ENCODE peak calls at places on chromosomes 13 and 19, in eight cellular contexts. One of them, this sample, is unnamed.
A peak's percentile ranks its signal among the peaks of the same experiment; 100 is the strongest.

GRCh38 chr13:110067355-110068175 is 239.4 kb downstream of the COL4A1 start:
- DNase-seq in T-helper 17 cell: no peak
- DNase-seq in activated gamma-delta T cell treated with anti-CD3 and anti-CD28 coated beads, Interleukin-2, amount 50 U/mL, for 16 hours: no peak
- DNase-seq in activated CD4-positive, alpha-beta T cell treated with anti-CD3 and anti-CD28 coated beads, Interleukin-2, amount 50 U/mL, for 4 hours: no peak
- DNase-seq in T-cell: no peak
- DNase-seq in left lung: no peak
- DNase-seq in T-helper 2 cell treated with Interferon-gamma antibody and Interleukin-4, amounts not matched to agents 5 μg/mL and 100 μg/mL, for 36 hours: no peak
- DNase-seq in stimulated activated CD8-positive, alpha-beta memory T cell treated with anti-CD3 and anti-CD28 coated beads, Interleukin-2, amount 100 ng/mL, for 48 hours: no peak
- DNase-seq in this sample: no peak

GRCh38 chr19:3442487-3443071 is 37.7 kb downstream of the SMIM24 start:
- DNase-seq in T-helper 17 cell: no peak
- DNase-seq in activated gamma-delta T cell treated with anti-CD3 and anti-CD28 coated beads, Interleukin-2, amount 50 U/mL, for 16 hours: no peak
- DNase-seq in activated CD4-positive, alpha-beta T cell treated with anti-CD3 and anti-CD28 coated beads, Interleukin-2, amount 50 U/mL, for 4 hours: no peak
- DNase-seq in T-cell: no peak
- DNase-seq in left lung: no peak
- DNase-seq in T-helper 2 cell treated with Interferon-gamma antibody and Interleukin-4, amounts not matched to agents 5 μg/mL and 100 μg/mL, for 36 hours: no peak
- DNase-seq in stimulated activated CD8-positive, alpha-beta memory T cell treated with anti-CD3 and anti-CD28 coated beads, Interleukin-2, amount 100 ng/mL, for 48 hours: no peak
- DNase-seq in this sample: no peak

GRCh38 chr19:49512970-49513745 is 697 bp downstream of the FCGRT start:
- DNase-seq in T-helper 17 cell: no peak
- DNase-seq in activated gamma-delta T cell treated with anti-CD3 and anti-CD28 coated beads, Interleukin-2, amount 50 U/mL, for 16 hours: no peak
- DNase-seq in activated CD4-positive, alpha-beta T cell treated with anti-CD3 and anti-CD28 coated beads, Interleukin-2, amount 50 U/mL, for 4 hours: no peak
- DNase-seq in T-cell: no peak
- DNase-seq in left lung: peak; percentile 64
- DNase-seq in T-helper 2 cell treated with Interferon-gamma antibody and Interleukin-4, amounts not matched to agents 5 μg/mL and 100 μg/mL, for 36 hours: no peak
- DNase-seq in stimulated activated CD8-positive, alpha-beta memory T cell treated with anti-CD3 and anti-CD28 coated beads, Interleukin-2, amount 100 ng/mL, for 48 hours: no peak
- DNase-seq in this sample: no peak

GRCh38 chr13:45521292-45521691 is 56.6 kb downstream of the COG3 start:
- DNase-seq in T-helper 17 cell: no peak
- DNase-seq in activated gamma-delta T cell treated with anti-CD3 and anti-CD28 coated beads, Interleukin-2, amount 50 U/mL, for 16 hours: no peak
- DNase-seq in activated CD4-positive, alpha-beta T cell treated with anti-CD3 and anti-CD28 coated beads, Interleukin-2, amount 50 U/mL, for 4 hours: no peak
- DNase-seq in T-cell: no peak
- DNase-seq in left lung: no peak
- DNase-seq in T-helper 2 cell treated with Interferon-gamma antibody and Interleukin-4, amounts not matched to agents 5 μg/mL and 100 μg/mL, for 36 hours: no peak
- DNase-seq in stimulated activated CD8-positive, alpha-beta memory T cell treated with anti-CD3 and anti-CD28 coated beads, Interleukin-2, amount 100 ng/mL, for 48 hours: no peak
- DNase-seq in this sample: no peak

GRCh38 chr13:82751221-82751620 is 1131.1 kb downstream of the SLITRK1 start:
- DNase-seq in T-helper 17 cell: no peak
- DNase-seq in activated gamma-delta T cell treated with anti-CD3 and anti-CD28 coated beads, Interleukin-2, amount 50 U/mL, for 16 hours: no peak
- DNase-seq in activated CD4-positive, alpha-beta T cell treated with anti-CD3 and anti-CD28 coated beads, Interleukin-2, amount 50 U/mL, for 4 hours: no peak
- DNase-seq in T-cell: no peak
- DNase-seq in left lung: no peak
- DNase-seq in T-helper 2 cell treated with Interferon-gamma antibody and Interleukin-4, amounts not matched to agents 5 μg/mL and 100 μg/mL, for 36 hours: no peak
- DNase-seq in stimulated activated CD8-positive, alpha-beta memory T cell treated with anti-CD3 and anti-CD28 coated beads, Interleukin-2, amount 100 ng/mL, for 48 hours: no peak
- DNase-seq in this sample: no peak

GRCh38 chr19:10238172-10238783 is 7.1 kb upstream of the S1PR2 start:
- DNase-seq in T-helper 17 cell: no peak
- DNase-seq in activated gamma-delta T cell treated with anti-CD3 and anti-CD28 coated beads, Interleukin-2, amount 50 U/mL, for 16 hours: no peak
- DNase-seq in activated CD4-positive, alpha-beta T cell treated with anti-CD3 and anti-CD28 coated beads, Interleukin-2, amount 50 U/mL, for 4 hours: no peak
- DNase-seq in T-cell: no peak
- DNase-seq in left lung: peak; percentile 83
- DNase-seq in T-helper 2 cell treated with Interferon-gamma antibody and Interleukin-4, amounts not matched to agents 5 μg/mL and 100 μg/mL, for 36 hours: no peak
- DNase-seq in stimulated activated CD8-positive, alpha-beta memory T cell treated with anti-CD3 and anti-CD28 coated beads, Interleukin-2, amount 100 ng/mL, for 48 hours: no peak
- DNase-seq in this sample: no peak

GRCh38 chr13:77429320-77430142 is 102.6 kb upstream of the MYCBP2 start:
- DNase-seq in T-helper 17 cell: no peak
- DNase-seq in activated gamma-delta T cell treated with anti-CD3 and anti-CD28 coated beads, Interleukin-2, amount 50 U/mL, for 16 hours: peak; percentile 6
- DNase-seq in activated CD4-positive, alpha-beta T cell treated with anti-CD3 and anti-CD28 coated beads, Interleukin-2, amount 50 U/mL, for 4 hours: peak; percentile 4
- DNase-seq in T-cell: no peak
- DNase-seq in left lung: no peak
- DNase-seq in T-helper 2 cell treated with Interferon-gamma antibody and Interleukin-4, amounts not matched to agents 5 μg/mL and 100 μg/mL, for 36 hours: peak; percentile 65
- DNase-seq in stimulated activated CD8-positive, alpha-beta memory T cell treated with anti-CD3 and anti-CD28 coated beads, Interleukin-2, amount 100 ng/mL, for 48 hours: peak; percentile 49
- DNase-seq in this sample: no peak

GRCh38 chr19:3323026-3323425 is 43.4 kb upstream of the NFIC start:
- DNase-seq in T-helper 17 cell: no peak
- DNase-seq in activated gamma-delta T cell treated with anti-CD3 and anti-CD28 coated beads, Interleukin-2, amount 50 U/mL, for 16 hours: no peak
- DNase-seq in activated CD4-positive, alpha-beta T cell treated with anti-CD3 and anti-CD28 coated beads, Interleukin-2, amount 50 U/mL, for 4 hours: no peak
- DNase-seq in T-cell: no peak
- DNase-seq in left lung: no peak
- DNase-seq in T-helper 2 cell treated with Interferon-gamma antibody and Interleukin-4, amounts not matched to agents 5 μg/mL and 100 μg/mL, for 36 hours: no peak
- DNase-seq in stimulated activated CD8-positive, alpha-beta memory T cell treated with anti-CD3 and anti-CD28 coated beads, Interleukin-2, amount 100 ng/mL, for 48 hours: no peak
- DNase-seq in this sample: no peak

GRCh38 chr19:1859319-1859718 is 4.1 kb downstream of the KLF16 start:
- DNase-seq in T-helper 17 cell: no peak
- DNase-seq in activated gamma-delta T cell treated with anti-CD3 and anti-CD28 coated beads, Interleukin-2, amount 50 U/mL, for 16 hours: no peak
- DNase-seq in activated CD4-positive, alpha-beta T cell treated with anti-CD3 and anti-CD28 coated beads, Interleukin-2, amount 50 U/mL, for 4 hours: no peak
- DNase-seq in T-cell: no peak
- DNase-seq in left lung: peak; percentile 34
- DNase-seq in T-helper 2 cell treated with Interferon-gamma antibody and Interleukin-4, amounts not matched to agents 5 μg/mL and 100 μg/mL, for 36 hours: no peak
- DNase-seq in stimulated activated CD8-positive, alpha-beta memory T cell treated with anti-CD3 and anti-CD28 coated beads, Interleukin-2, amount 100 ng/mL, for 48 hours: no peak
- DNase-seq in this sample: no peak

GRCh38 chr13:52454459-52454824 is 836 bp upstream of the CKAP2 start:
- DNase-seq in T-helper 17 cell: peak; percentile 10
- DNase-seq in activated gamma-delta T cell treated with anti-CD3 and anti-CD28 coated beads, Interleukin-2, amount 50 U/mL, for 16 hours: no peak
- DNase-seq in activated CD4-positive, alpha-beta T cell treated with anti-CD3 and anti-CD28 coated beads, Interleukin-2, amount 50 U/mL, for 4 hours: no peak
- DNase-seq in T-cell: no peak
- DNase-seq in left lung: peak; percentile 44
- DNase-seq in T-helper 2 cell treated with Interferon-gamma antibody and Interleukin-4, amounts not matched to agents 5 μg/mL and 100 μg/mL, for 36 hours: peak; percentile 20
- DNase-seq in stimulated activated CD8-positive, alpha-beta memory T cell treated with anti-CD3 and anti-CD28 coated beads, Interleukin-2, amount 100 ng/mL, for 48 hours: no peak
- DNase-seq in this sample: no peak

GRCh38 chr19:45670670-45671453 is 2.8 kb downstream of the GIPR start:
- DNase-seq in T-helper 17 cell: peak; percentile 30
- DNase-seq in activated gamma-delta T cell treated with anti-CD3 and anti-CD28 coated beads, Interleukin-2, amount 50 U/mL, for 16 hours: peak; percentile 24
- DNase-seq in activated CD4-positive, alpha-beta T cell treated with anti-CD3 and anti-CD28 coated beads, Interleukin-2, amount 50 U/mL, for 4 hours: peak; percentile 17
- DNase-seq in T-cell: no peak
- DNase-seq in left lung: peak; percentile 86
- DNase-seq in T-helper 2 cell treated with Interferon-gamma antibody and Interleukin-4, amounts not matched to agents 5 μg/mL and 100 μg/mL, for 36 hours: peak; percentile 73
- DNase-seq in stimulated activated CD8-positive, alpha-beta memory T cell treated with anti-CD3 and anti-CD28 coated beads, Interleukin-2, amount 100 ng/mL, for 48 hours: peak; percentile 78
- DNase-seq in this sample: peak; percentile 91

GRCh38 chr19:5808120-5808816 is 3.4 kb downstream of the NRTN start:
- DNase-seq in T-helper 17 cell: no peak
- DNase-seq in activated gamma-delta T cell treated with anti-CD3 and anti-CD28 coated beads, Interleukin-2, amount 50 U/mL, for 16 hours: no peak
- DNase-seq in activated CD4-positive, alpha-beta T cell treated with anti-CD3 and anti-CD28 coated beads, Interleukin-2, amount 50 U/mL, for 4 hours: no peak
- DNase-seq in T-cell: no peak
- DNase-seq in left lung: no peak
- DNase-seq in T-helper 2 cell treated with Interferon-gamma antibody and Interleukin-4, amounts not matched to agents 5 μg/mL and 100 μg/mL, for 36 hours: no peak
- DNase-seq in stimulated activated CD8-positive, alpha-beta memory T cell treated with anti-CD3 and anti-CD28 coated beads, Interleukin-2, amount 100 ng/mL, for 48 hours: no peak
- DNase-seq in this sample: no peak

GRCh38 chr19:21677696-21678418 is 89.5 kb downstream of the ZNF100 start:
- DNase-seq in T-helper 17 cell: no peak
- DNase-seq in activated gamma-delta T cell treated with anti-CD3 and anti-CD28 coated beads, Interleukin-2, amount 50 U/mL, for 16 hours: no peak
- DNase-seq in activated CD4-positive, alpha-beta T cell treated with anti-CD3 and anti-CD28 coated beads, Interleukin-2, amount 50 U/mL, for 4 hours: no peak
- DNase-seq in T-cell: no peak
- DNase-seq in left lung: no peak
- DNase-seq in T-helper 2 cell treated with Interferon-gamma antibody and Interleukin-4, amounts not matched to agents 5 μg/mL and 100 μg/mL, for 36 hours: no peak
- DNase-seq in stimulated activated CD8-positive, alpha-beta memory T cell treated with anti-CD3 and anti-CD28 coated beads, Interleukin-2, amount 100 ng/mL, for 48 hours: no peak
- DNase-seq in this sample: no peak

GRCh38 chr13:111122056-111122455 is 6.9 kb downstream of the ARHGEF7 start:
- DNase-seq in T-helper 17 cell: no peak
- DNase-seq in activated gamma-delta T cell treated with anti-CD3 and anti-CD28 coated beads, Interleukin-2, amount 50 U/mL, for 16 hours: no peak
- DNase-seq in activated CD4-positive, alpha-beta T cell treated with anti-CD3 and anti-CD28 coated beads, Interleukin-2, amount 50 U/mL, for 4 hours: no peak
- DNase-seq in T-cell: no peak
- DNase-seq in left lung: no peak
- DNase-seq in T-helper 2 cell treated with Interferon-gamma antibody and Interleukin-4, amounts not matched to agents 5 μg/mL and 100 μg/mL, for 36 hours: no peak
- DNase-seq in stimulated activated CD8-positive, alpha-beta memory T cell treated with anti-CD3 and anti-CD28 coated beads, Interleukin-2, amount 100 ng/mL, for 48 hours: no peak
- DNase-seq in this sample: no peak

GRCh38 chr13:97944396-97945029 is 9.0 kb upstream of the IPO5 start:
- DNase-seq in T-helper 17 cell: no peak
- DNase-seq in activated gamma-delta T cell treated with anti-CD3 and anti-CD28 coated beads, Interleukin-2, amount 50 U/mL, for 16 hours: no peak
- DNase-seq in activated CD4-positive, alpha-beta T cell treated with anti-CD3 and anti-CD28 coated beads, Interleukin-2, amount 50 U/mL, for 4 hours: no peak
- DNase-seq in T-cell: no peak
- DNase-seq in left lung: no peak
- DNase-seq in T-helper 2 cell treated with Interferon-gamma antibody and Interleukin-4, amounts not matched to agents 5 μg/mL and 100 μg/mL, for 36 hours: no peak
- DNase-seq in stimulated activated CD8-positive, alpha-beta memory T cell treated with anti-CD3 and anti-CD28 coated beads, Interleukin-2, amount 100 ng/mL, for 48 hours: no peak
- DNase-seq in this sample: no peak

GRCh38 chr19:18657590-18658365 is 20.9 kb downstream of the KLHL26 start:
- DNase-seq in T-helper 17 cell: no peak
- DNase-seq in activated gamma-delta T cell treated with anti-CD3 and anti-CD28 coated beads, Interleukin-2, amount 50 U/mL, for 16 hours: no peak
- DNase-seq in activated CD4-positive, alpha-beta T cell treated with anti-CD3 and anti-CD28 coated beads, Interleukin-2, amount 50 U/mL, for 4 hours: no peak
- DNase-seq in T-cell: no peak
- DNase-seq in left lung: peak; percentile 65
- DNase-seq in T-helper 2 cell treated with Interferon-gamma antibody and Interleukin-4, amounts not matched to agents 5 μg/mL and 100 μg/mL, for 36 hours: no peak
- DNase-seq in stimulated activated CD8-positive, alpha-beta memory T cell treated with anti-CD3 and anti-CD28 coated beads, Interleukin-2, amount 100 ng/mL, for 48 hours: no peak
- DNase-seq in this sample: no peak

GRCh38 chr13:67833564-67833963 is 603.4 kb upstream of the PCDH9 start:
- DNase-seq in T-helper 17 cell: no peak
- DNase-seq in activated gamma-delta T cell treated with anti-CD3 and anti-CD28 coated beads, Interleukin-2, amount 50 U/mL, for 16 hours: no peak
- DNase-seq in activated CD4-positive, alpha-beta T cell treated with anti-CD3 and anti-CD28 coated beads, Interleukin-2, amount 50 U/mL, for 4 hours: no peak
- DNase-seq in T-cell: no peak
- DNase-seq in left lung: no peak
- DNase-seq in T-helper 2 cell treated with Interferon-gamma antibody and Interleukin-4, amounts not matched to agents 5 μg/mL and 100 μg/mL, for 36 hours: no peak
- DNase-seq in stimulated activated CD8-positive, alpha-beta memory T cell treated with anti-CD3 and anti-CD28 coated beads, Interleukin-2, amount 100 ng/mL, for 48 hours: no peak
- DNase-seq in this sample: no peak

GRCh38 chr13:112333756-112334543 is 42.2 kb upstream of the SPACA7 start:
- DNase-seq in T-helper 17 cell: no peak
- DNase-seq in activated gamma-delta T cell treated with anti-CD3 and anti-CD28 coated beads, Interleukin-2, amount 50 U/mL, for 16 hours: no peak
- DNase-seq in activated CD4-positive, alpha-beta T cell treated with anti-CD3 and anti-CD28 coated beads, Interleukin-2, amount 50 U/mL, for 4 hours: no peak
- DNase-seq in T-cell: no peak
- DNase-seq in left lung: no peak
- DNase-seq in T-helper 2 cell treated with Interferon-gamma antibody and Interleukin-4, amounts not matched to agents 5 μg/mL and 100 μg/mL, for 36 hours: no peak
- DNase-seq in stimulated activated CD8-positive, alpha-beta memory T cell treated with anti-CD3 and anti-CD28 coated beads, Interleukin-2, amount 100 ng/mL, for 48 hours: no peak
- DNase-seq in this sample: no peak

GRCh38 chr13:100828226-100828625 is 153.6 kb upstream of the TMTC4 start:
- DNase-seq in T-helper 17 cell: no peak
- DNase-seq in activated gamma-delta T cell treated with anti-CD3 and anti-CD28 coated beads, Interleukin-2, amount 50 U/mL, for 16 hours: no peak
- DNase-seq in activated CD4-positive, alpha-beta T cell treated with anti-CD3 and anti-CD28 coated beads, Interleukin-2, amount 50 U/mL, for 4 hours: no peak
- DNase-seq in T-cell: no peak
- DNase-seq in left lung: no peak
- DNase-seq in T-helper 2 cell treated with Interferon-gamma antibody and Interleukin-4, amounts not matched to agents 5 μg/mL and 100 μg/mL, for 36 hours: no peak
- DNase-seq in stimulated activated CD8-positive, alpha-beta memory T cell treated with anti-CD3 and anti-CD28 coated beads, Interleukin-2, amount 100 ng/mL, for 48 hours: no peak
- DNase-seq in this sample: peak; percentile 5

GRCh38 chr13:44267966-44268365 is 105.7 kb upstream of the SERP2 start:
- DNase-seq in T-helper 17 cell: no peak
- DNase-seq in activated gamma-delta T cell treated with anti-CD3 and anti-CD28 coated beads, Interleukin-2, amount 50 U/mL, for 16 hours: no peak
- DNase-seq in activated CD4-positive, alpha-beta T cell treated with anti-CD3 and anti-CD28 coated beads, Interleukin-2, amount 50 U/mL, for 4 hours: no peak
- DNase-seq in T-cell: no peak
- DNase-seq in left lung: no peak
- DNase-seq in T-helper 2 cell treated with Interferon-gamma antibody and Interleukin-4, amounts not matched to agents 5 μg/mL and 100 μg/mL, for 36 hours: no peak
- DNase-seq in stimulated activated CD8-positive, alpha-beta memory T cell treated with anti-CD3 and anti-CD28 coated beads, Interleukin-2, amount 100 ng/mL, for 48 hours: no peak
- DNase-seq in this sample: no peak

GRCh38 chr13:87677334-87678234 is 6.4 kb downstream of the SLITRK5 start:
- DNase-seq in T-helper 17 cell: no peak
- DNase-seq in activated gamma-delta T cell treated with anti-CD3 and anti-CD28 coated beads, Interleukin-2, amount 50 U/mL, for 16 hours: no peak
- DNase-seq in activated CD4-positive, alpha-beta T cell treated with anti-CD3 and anti-CD28 coated beads, Interleukin-2, amount 50 U/mL, for 4 hours: no peak
- DNase-seq in T-cell: no peak
- DNase-seq in left lung: no peak
- DNase-seq in T-helper 2 cell treated with Interferon-gamma antibody and Interleukin-4, amounts not matched to agents 5 μg/mL and 100 μg/mL, for 36 hours: no peak
- DNase-seq in stimulated activated CD8-positive, alpha-beta memory T cell treated with anti-CD3 and anti-CD28 coated beads, Interleukin-2, amount 100 ng/mL, for 48 hours: no peak
- DNase-seq in this sample: no peak

GRCh38 chr19:47723573-47723923 is 10.3 kb downstream of the EHD2 start:
- DNase-seq in T-helper 17 cell: no peak
- DNase-seq in activated gamma-delta T cell treated with anti-CD3 and anti-CD28 coated beads, Interleukin-2, amount 50 U/mL, for 16 hours: no peak
- DNase-seq in activated CD4-positive, alpha-beta T cell treated with anti-CD3 and anti-CD28 coated beads, Interleukin-2, amount 50 U/mL, for 4 hours: no peak
- DNase-seq in T-cell: no peak
- DNase-seq in left lung: peak; percentile 89
- DNase-seq in T-helper 2 cell treated with Interferon-gamma antibody and Interleukin-4, amounts not matched to agents 5 μg/mL and 100 μg/mL, for 36 hours: no peak
- DNase-seq in stimulated activated CD8-positive, alpha-beta memory T cell treated with anti-CD3 and anti-CD28 coated beads, Interleukin-2, amount 100 ng/mL, for 48 hours: no peak
- DNase-seq in this sample: no peak

GRCh38 chr19:1074512-1075283 is 7.7 kb downstream of the ARHGAP45 start:
- DNase-seq in T-helper 17 cell: peak; percentile 93
- DNase-seq in activated gamma-delta T cell treated with anti-CD3 and anti-CD28 coated beads, Interleukin-2, amount 50 U/mL, for 16 hours: peak; percentile 90
- DNase-seq in activated CD4-positive, alpha-beta T cell treated with anti-CD3 and anti-CD28 coated beads, Interleukin-2, amount 50 U/mL, for 4 hours: peak; percentile 92
- DNase-seq in T-cell: peak; percentile 95
- DNase-seq in left lung: peak; percentile 93
- DNase-seq in T-helper 2 cell treated with Interferon-gamma antibody and Interleukin-4, amounts not matched to agents 5 μg/mL and 100 μg/mL, for 36 hours: peak; percentile 71
- DNase-seq in stimulated activated CD8-positive, alpha-beta memory T cell treated with anti-CD3 and anti-CD28 coated beads, Interleukin-2, amount 100 ng/mL, for 48 hours: peak; percentile 70
- DNase-seq in this sample: peak; percentile 96

GRCh38 chr19:57813919-57814504 is 701 bp downstream of the ZNF552 start:
- DNase-seq in T-helper 17 cell: no peak
- DNase-seq in activated gamma-delta T cell treated with anti-CD3 and anti-CD28 coated beads, Interleukin-2, amount 50 U/mL, for 16 hours: no peak
- DNase-seq in activated CD4-positive, alpha-beta T cell treated with anti-CD3 and anti-CD28 coated beads, Interleukin-2, amount 50 U/mL, for 4 hours: no peak
- DNase-seq in T-cell: no peak
- DNase-seq in left lung: no peak
- DNase-seq in T-helper 2 cell treated with Interferon-gamma antibody and Interleukin-4, amounts not matched to agents 5 μg/mL and 100 μg/mL, for 36 hours: no peak
- DNase-seq in stimulated activated CD8-positive, alpha-beta memory T cell treated with anti-CD3 and anti-CD28 coated beads, Interleukin-2, amount 100 ng/mL, for 48 hours: no peak
- DNase-seq in this sample: no peak

GRCh38 chr13:70890289-70890688 is 782.0 kb upstream of the KLHL1 start:
- DNase-seq in T-helper 17 cell: no peak
- DNase-seq in activated gamma-delta T cell treated with anti-CD3 and anti-CD28 coated beads, Interleukin-2, amount 50 U/mL, for 16 hours: no peak
- DNase-seq in activated CD4-positive, alpha-beta T cell treated with anti-CD3 and anti-CD28 coated beads, Interleukin-2, amount 50 U/mL, for 4 hours: no peak
- DNase-seq in T-cell: no peak
- DNase-seq in left lung: no peak
- DNase-seq in T-helper 2 cell treated with Interferon-gamma antibody and Interleukin-4, amounts not matched to agents 5 μg/mL and 100 μg/mL, for 36 hours: no peak
- DNase-seq in stimulated activated CD8-positive, alpha-beta memory T cell treated with anti-CD3 and anti-CD28 coated beads, Interleukin-2, amount 100 ng/mL, for 48 hours: no peak
- DNase-seq in this sample: no peak

GRCh38 chr19:406999-407491 is 1.9 kb downstream of the C2CD4C start:
- DNase-seq in T-helper 17 cell: no peak
- DNase-seq in activated gamma-delta T cell treated with anti-CD3 and anti-CD28 coated beads, Interleukin-2, amount 50 U/mL, for 16 hours: no peak
- DNase-seq in activated CD4-positive, alpha-beta T cell treated with anti-CD3 and anti-CD28 coated beads, Interleukin-2, amount 50 U/mL, for 4 hours: no peak
- DNase-seq in T-cell: no peak
- DNase-seq in left lung: no peak
- DNase-seq in T-helper 2 cell treated with Interferon-gamma antibody and Interleukin-4, amounts not matched to agents 5 μg/mL and 100 μg/mL, for 36 hours: no peak
- DNase-seq in stimulated activated CD8-positive, alpha-beta memory T cell treated with anti-CD3 and anti-CD28 coated beads, Interleukin-2, amount 100 ng/mL, for 48 hours: no peak
- DNase-seq in this sample: no peak

GRCh38 chr19:8392017-8392591 is 1.9 kb downstream of the RAB11B start:
- DNase-seq in T-helper 17 cell: no peak
- DNase-seq in activated gamma-delta T cell treated with anti-CD3 and anti-CD28 coated beads, Interleukin-2, amount 50 U/mL, for 16 hours: no peak
- DNase-seq in activated CD4-positive, alpha-beta T cell treated with anti-CD3 and anti-CD28 coated beads, Interleukin-2, amount 50 U/mL, for 4 hours: no peak
- DNase-seq in T-cell: no peak
- DNase-seq in left lung: peak; percentile 58
- DNase-seq in T-helper 2 cell treated with Interferon-gamma antibody and Interleukin-4, amounts not matched to agents 5 μg/mL and 100 μg/mL, for 36 hours: no peak
- DNase-seq in stimulated activated CD8-positive, alpha-beta memory T cell treated with anti-CD3 and anti-CD28 coated beads, Interleukin-2, amount 100 ng/mL, for 48 hours: no peak
- DNase-seq in this sample: no peak

GRCh38 chr13:110856941-110857835 is 57.7 kb downstream of the ANKRD10 start:
- DNase-seq in T-helper 17 cell: no peak
- DNase-seq in activated gamma-delta T cell treated with anti-CD3 and anti-CD28 coated beads, Interleukin-2, amount 50 U/mL, for 16 hours: no peak
- DNase-seq in activated CD4-positive, alpha-beta T cell treated with anti-CD3 and anti-CD28 coated beads, Interleukin-2, amount 50 U/mL, for 4 hours: no peak
- DNase-seq in T-cell: no peak
- DNase-seq in left lung: no peak
- DNase-seq in T-helper 2 cell treated with Interferon-gamma antibody and Interleukin-4, amounts not matched to agents 5 μg/mL and 100 μg/mL, for 36 hours: no peak
- DNase-seq in stimulated activated CD8-positive, alpha-beta memory T cell treated with anti-CD3 and anti-CD28 coated beads, Interleukin-2, amount 100 ng/mL, for 48 hours: no peak
- DNase-seq in this sample: no peak

GRCh38 chr13:113650731-113651148 is 7.3 kb downstream of the ATP4B start:
- DNase-seq in T-helper 17 cell: no peak
- DNase-seq in activated gamma-delta T cell treated with anti-CD3 and anti-CD28 coated beads, Interleukin-2, amount 50 U/mL, for 16 hours: no peak
- DNase-seq in activated CD4-positive, alpha-beta T cell treated with anti-CD3 and anti-CD28 coated beads, Interleukin-2, amount 50 U/mL, for 4 hours: no peak
- DNase-seq in T-cell: no peak
- DNase-seq in left lung: no peak
- DNase-seq in T-helper 2 cell treated with Interferon-gamma antibody and Interleukin-4, amounts not matched to agents 5 μg/mL and 100 μg/mL, for 36 hours: no peak
- DNase-seq in stimulated activated CD8-positive, alpha-beta memory T cell treated with anti-CD3 and anti-CD28 coated beads, Interleukin-2, amount 100 ng/mL, for 48 hours: no peak
- DNase-seq in this sample: no peak

GRCh38 chr13:111906816-111907215 is 160.1 kb upstream of the SOX1 start:
- DNase-seq in T-helper 17 cell: no peak
- DNase-seq in activated gamma-delta T cell treated with anti-CD3 and anti-CD28 coated beads, Interleukin-2, amount 50 U/mL, for 16 hours: no peak
- DNase-seq in activated CD4-positive, alpha-beta T cell treated with anti-CD3 and anti-CD28 coated beads, Interleukin-2, amount 50 U/mL, for 4 hours: no peak
- DNase-seq in T-cell: no peak
- DNase-seq in left lung: no peak
- DNase-seq in T-helper 2 cell treated with Interferon-gamma antibody and Interleukin-4, amounts not matched to agents 5 μg/mL and 100 μg/mL, for 36 hours: no peak
- DNase-seq in stimulated activated CD8-positive, alpha-beta memory T cell treated with anti-CD3 and anti-CD28 coated beads, Interleukin-2, amount 100 ng/mL, for 48 hours: no peak
- DNase-seq in this sample: no peak

GRCh38 chr19:41318696-41319499 is 8.9 kb downstream of the CCDC97 start:
- DNase-seq in T-helper 17 cell: no peak
- DNase-seq in activated gamma-delta T cell treated with anti-CD3 and anti-CD28 coated beads, Interleukin-2, amount 50 U/mL, for 16 hours: no peak
- DNase-seq in activated CD4-positive, alpha-beta T cell treated with anti-CD3 and anti-CD28 coated beads, Interleukin-2, amount 50 U/mL, for 4 hours: no peak
- DNase-seq in T-cell: no peak
- DNase-seq in left lung: no peak
- DNase-seq in T-helper 2 cell treated with Interferon-gamma antibody and Interleukin-4, amounts not matched to agents 5 μg/mL and 100 μg/mL, for 36 hours: no peak
- DNase-seq in stimulated activated CD8-positive, alpha-beta memory T cell treated with anti-CD3 and anti-CD28 coated beads, Interleukin-2, amount 100 ng/mL, for 48 hours: no peak
- DNase-seq in this sample: no peak

GRCh38 chr13:50126378-50127016 is 111.3 kb downstream of the KCNRG start:
- DNase-seq in T-helper 17 cell: peak; percentile 9
- DNase-seq in activated gamma-delta T cell treated with anti-CD3 and anti-CD28 coated beads, Interleukin-2, amount 50 U/mL, for 16 hours: no peak
- DNase-seq in activated CD4-positive, alpha-beta T cell treated with anti-CD3 and anti-CD28 coated beads, Interleukin-2, amount 50 U/mL, for 4 hours: peak; percentile 16
- DNase-seq in T-cell: no peak
- DNase-seq in left lung: no peak
- DNase-seq in T-helper 2 cell treated with Interferon-gamma antibody and Interleukin-4, amounts not matched to agents 5 μg/mL and 100 μg/mL, for 36 hours: no peak
- DNase-seq in stimulated activated CD8-positive, alpha-beta memory T cell treated with anti-CD3 and anti-CD28 coated beads, Interleukin-2, amount 100 ng/mL, for 48 hours: no peak
- DNase-seq in this sample: no peak

GRCh38 chr13:62747152-62747551 is 1331.5 kb upstream of the PCDH20 start:
- DNase-seq in T-helper 17 cell: no peak
- DNase-seq in activated gamma-delta T cell treated with anti-CD3 and anti-CD28 coated beads, Interleukin-2, amount 50 U/mL, for 16 hours: no peak
- DNase-seq in activated CD4-positive, alpha-beta T cell treated with anti-CD3 and anti-CD28 coated beads, Interleukin-2, amount 50 U/mL, for 4 hours: no peak
- DNase-seq in T-cell: no peak
- DNase-seq in left lung: no peak
- DNase-seq in T-helper 2 cell treated with Interferon-gamma antibody and Interleukin-4, amounts not matched to agents 5 μg/mL and 100 μg/mL, for 36 hours: no peak
- DNase-seq in stimulated activated CD8-positive, alpha-beta memory T cell treated with anti-CD3 and anti-CD28 coated beads, Interleukin-2, amount 100 ng/mL, for 48 hours: no peak
- DNase-seq in this sample: no peak

GRCh38 chr19:12825259-12826131 is 8.9 kb downstream of the RTBDN start:
- DNase-seq in T-helper 17 cell: no peak
- DNase-seq in activated gamma-delta T cell treated with anti-CD3 and anti-CD28 coated beads, Interleukin-2, amount 50 U/mL, for 16 hours: no peak
- DNase-seq in activated CD4-positive, alpha-beta T cell treated with anti-CD3 and anti-CD28 coated beads, Interleukin-2, amount 50 U/mL, for 4 hours: no peak
- DNase-seq in T-cell: no peak
- DNase-seq in left lung: no peak
- DNase-seq in T-helper 2 cell treated with Interferon-gamma antibody and Interleukin-4, amounts not matched to agents 5 μg/mL and 100 μg/mL, for 36 hours: peak; percentile 25
- DNase-seq in stimulated activated CD8-positive, alpha-beta memory T cell treated with anti-CD3 and anti-CD28 coated beads, Interleukin-2, amount 100 ng/mL, for 48 hours: no peak
- DNase-seq in this sample: no peak

This sample was measured in GM12891.